ENCODE peak calls at places on chromosomes 1 and 21, in nine cellular contexts. O is islet precursor cell; A is ELF-1; R is AG09319; K is dermis blood vessel endothelial cell; J is epithelial cell of prostate; W is stimulated activated CD4-positive, alpha-beta T cell treated with anti-CD3 and anti-CD28 coated beads, Interleukin-12 subunit alpha, Interleukin-12 subunit beta, amount 100 ng/mL, for 48 hours; M is DMS 273 treated with DMSO at 0.1 percent for 48 hours; F is progenitor cell of endocrine pancreas. I is an unnamed sample.
A peak's percentile ranks its signal among the peaks of the same experiment; 100 is the strongest.

GRCh38 chr1:28147264-28148094 is 29.0 kb downstream of the PTAFR start:
- DNase-seq in O (peak; percentile 64), A (peak; percentile 60), R (no peak), K (no peak), J (no peak), W (no peak), M (no peak), F (no peak), I (no peak)

GRCh38 chr21:16198546-16198945 is 468.8 kb downstream of the USP25 start:
- DNase-seq in O (no peak), A (no peak), R (no peak), K (peak; percentile 53), J (no peak), W (no peak), M (no peak), F (no peak), I (no peak)

GRCh38 chr1:179178965-179179364 is 50.5 kb downstream of the ABL2 start:
- DNase-seq in O (no peak), A (no peak), R (no peak), K (peak; percentile 54), J (no peak), W (no peak), M (no peak), F (no peak), I (no peak)

GRCh38 chr1:147771216-147772125 is 11.1 kb upstream of the GJA5 start:
- DNase-seq in O (peak; percentile 61), A (no peak), R (no peak), K (peak; percentile 20), J (no peak), W (no peak), M (no peak), F (no peak), I (no peak)

GRCh38 chr1:156772728-156773497 is 5.6 kb downstream of the PRCC start:
- DNase-seq in O (peak; percentile 66), A (peak; percentile 63), R (no peak), K (no peak), J (no peak), W (no peak), M (no peak), F (no peak), I (no peak)

GRCh38 chr1:117820096-117820495 is 109.3 kb downstream of the GDAP2 start:
- DNase-seq in O (no peak), A (no peak), R (no peak), K (no peak), J (no peak), W (no peak), M (no peak), F (no peak), I (no peak)

GRCh38 chr1:155253797-155254196 is 1.5 kb downstream of the ENTREP3 start:
- DNase-seq in O (no peak), A (no peak), R (no peak), K (no peak), J (no peak), W (no peak), M (no peak), F (no peak), I (no peak)

GRCh38 chr1:172431721-172432192 is 11.3 kb downstream of the C1orf105 start:
- DNase-seq in O (no peak), A (peak; percentile 74), R (no peak), K (no peak), J (no peak), W (no peak), M (no peak), F (no peak), I (no peak)

GRCh38 chr1:1371741-1372711 is 3.0 kb downstream of the AURKAIP1 start:
- DNase-seq in O (peak; percentile 86), A (peak; percentile 88), R (no peak), K (peak; percentile 77), J (no peak), W (peak; percentile 89), M (no peak), F (peak; percentile 80), I (peak; percentile 83)

GRCh38 chr1:229938571-229938970 is 128.5 kb upstream of the GALNT2 start:
- DNase-seq in O (no peak), A (no peak), R (no peak), K (no peak), J (no peak), W (no peak), M (no peak), F (no peak), I (no peak)

GRCh38 chr1:230282157-230282556 is 144.0 kb downstream of the PGBD5 start:
- DNase-seq in O (no peak), A (no peak), R (no peak), K (peak; percentile 52), J (no peak), W (no peak), M (no peak), F (no peak), I (no peak)

GRCh38 chr1:145777357-145778145 is 46.3 kb downstream of the RNF115 start:
- DNase-seq in O (no peak), A (no peak), R (no peak), K (no peak), J (no peak), W (no peak), M (no peak), F (no peak), I (no peak)

GRCh38 chr1:3779265-3779911 is 6.8 kb downstream of the SMIM1 start:
- DNase-seq in O (no peak), A (no peak), R (no peak), K (no peak), J (no peak), W (no peak), M (no peak), F (no peak), I (no peak)

GRCh38 chr1:172673761-172674160 is 14.9 kb downstream of the FASLG start:
- DNase-seq in O (no peak), A (no peak), R (no peak), K (no peak), J (no peak), W (no peak), M (no peak), F (no peak), I (no peak)

GRCh38 chr1:20386682-20387081 is 96.0 kb downstream of the VWA5B1 start:
- DNase-seq in O (no peak), A (no peak), R (no peak), K (no peak), J (no peak), W (no peak), M (no peak), F (no peak), I (no peak)

GRCh38 chr1:186002426-186002825 is 268.2 kb downstream of the HMCN1 start:
- DNase-seq in O (no peak), A (no peak), R (no peak), K (no peak), J (no peak), W (no peak), M (no peak), F (no peak), I (no peak)